ENCODE peak calls at places on chromosomes 4 and X, in seven cellular contexts. P is AG04450, G is neural crest cell, C is AG09309, X is endothelial cell, M is lower lobe of right lung, Z is IMR-90. S is an unnamed sample.

GRCh38 chrX:110806145-110806544 is 10.5 kb upstream of the CHRDL1 start:
- DNase-seq in P (no peak), G (no peak), C (peak), X (no peak), M (no peak), Z (peak), S (no peak)

GRCh38 chr4:67700874-67701850 is at the start of gene UBA6:
- DNase-seq in P (peak), G (peak), C (peak), X (peak), M (peak), Z (peak), S (peak)

GRCh38 chr4:7418131-7418943 is 16.4 kb downstream of the PSAPL1 start:
- DNase-seq in P (no peak), G (no peak), C (no peak), X (no peak), M (no peak), Z (no peak), S (peak)

GRCh38 chr4:127975121-127975770 is 10.0 kb downstream of the ABHD18 start:
- DNase-seq in P (no peak), G (no peak), C (no peak), X (no peak), M (no peak), Z (peak), S (no peak)

GRCh38 chr4:2049811-2050210 is 9.3 kb upstream of the NAT8L start:
- DNase-seq in P (no peak), G (no peak), C (no peak), X (no peak), M (no peak), Z (no peak), S (no peak)

GRCh38 chrX:52363247-52363883 is 5.5 kb upstream of the XAGE2 start:
- DNase-seq in P (no peak), G (no peak), C (no peak), X (peak), M (no peak), Z (peak), S (peak)

GRCh38 chr4:54937501-54937900 is 187.9 kb downstream of the KDR start:
- DNase-seq in P (no peak), G (no peak), C (no peak), X (no peak), M (no peak), Z (no peak), S (no peak)

GRCh38 chr4:4990329-4990728 is 28.9 kb downstream of the CYTL1 start:
- DNase-seq in P (no peak), G (no peak), C (no peak), X (no peak), M (no peak), Z (no peak), S (no peak)

GRCh38 chr4:75892508-75892907 is 9.7 kb downstream of the PPEF2 start:
- DNase-seq in P (no peak), G (no peak), C (no peak), X (peak), M (no peak), Z (no peak), S (no peak)

GRCh38 chr4:7723625-7724024 is 216.0 kb downstream of the AFAP1 start:
- DNase-seq in P (no peak), G (no peak), C (no peak), X (no peak), M (no peak), Z (no peak), S (no peak)

GRCh38 chr4:120630432-120630831 is 292.1 kb downstream of the PRDM5 start:
- DNase-seq in P (no peak), G (no peak), C (no peak), X (no peak), M (no peak), Z (no peak), S (no peak)

GRCh38 chrX:155263854-155264628 is at the start of gene RAB39B:
- DNase-seq in P (peak), G (peak), C (peak), X (peak), M (peak), Z (peak), S (peak)
- TF ChIP-seq CTCF in P (no peak), G (no peak), C (no peak), X (no peak), M (peak), Z (no peak), S (no peak)

GRCh38 chrX:19769467-19769866 is 117.9 kb downstream of the SH3KBP1 start:
- DNase-seq in P (no peak), G (no peak), C (no peak), X (no peak), M (no peak), Z (no peak), S (no peak)

GRCh38 chrX:19775830-19776498 is 111.4 kb downstream of the SH3KBP1 start:
- DNase-seq in P (no peak), G (no peak), C (no peak), X (no peak), M (no peak), Z (no peak), S (no peak)

GRCh38 chrX:19774905-19775304 is 112.5 kb downstream of the SH3KBP1 start:
- DNase-seq in P (no peak), G (no peak), C (no peak), X (no peak), M (no peak), Z (no peak), S (no peak)

GRCh38 chrX:19772306-19772705 is 115.1 kb downstream of the SH3KBP1 start:
- DNase-seq in P (no peak), G (no peak), C (no peak), X (no peak), M (no peak), Z (peak), S (no peak)

DNA sequence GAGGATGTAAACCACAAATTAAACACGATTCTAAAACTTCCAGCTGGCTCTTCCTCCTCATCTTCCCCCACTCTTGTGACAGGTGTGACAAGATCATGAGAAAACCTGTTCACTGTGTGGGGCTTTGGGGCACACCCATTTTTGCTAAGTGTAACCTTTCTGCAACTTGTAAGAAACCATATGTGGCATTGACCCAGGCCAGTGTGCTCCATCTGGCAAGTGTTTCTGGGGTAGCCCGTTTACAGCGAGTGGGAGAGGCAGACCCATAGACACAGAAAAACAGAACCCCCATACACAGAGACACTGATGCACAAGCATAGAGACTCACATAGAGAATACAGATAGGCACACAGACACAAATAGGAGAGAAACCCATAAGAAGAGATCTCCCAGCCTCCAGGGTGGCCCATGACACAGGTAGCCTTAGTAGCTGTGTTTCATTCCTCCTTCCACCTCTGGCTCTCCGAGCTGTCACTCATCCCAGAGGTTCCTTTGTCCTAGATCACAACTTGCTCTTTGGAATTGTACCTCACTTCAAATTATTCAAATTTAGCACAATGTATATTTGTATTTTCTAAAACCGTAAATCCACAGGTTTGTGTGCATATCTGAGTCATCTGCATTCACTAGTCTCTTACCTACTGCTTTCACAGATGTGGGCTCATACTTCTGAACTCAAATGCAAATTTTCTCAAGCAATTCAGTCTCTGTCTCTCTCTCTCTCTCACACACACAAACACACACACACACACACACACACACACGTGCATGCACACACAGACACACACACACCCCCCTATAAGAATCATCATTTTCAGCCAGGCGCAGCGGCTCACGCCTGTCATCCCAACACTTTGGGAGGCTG is 114.4 kb downstream of the SH3KBP1 start:
- DNase-seq in P (no peak), G (no peak), C (no peak), X (no peak), M (no peak), Z (no peak), S (no peak)
- TF ChIP-seq CTCF in P (no peak), G (no peak), C (no peak), X (no peak), M (no peak), Z (no peak), S (no peak)

GRCh38 chr4:43471950-43472349 is 579.4 kb downstream of the GRXCR1 start:
- DNase-seq in P (no peak), G (no peak), C (no peak), X (no peak), M (no peak), Z (no peak), S (no peak)
- TF ChIP-seq CTCF in P (no peak), G (no peak), C (no peak), X (no peak), M (no peak), Z (peak), S (no peak)

DNA sequence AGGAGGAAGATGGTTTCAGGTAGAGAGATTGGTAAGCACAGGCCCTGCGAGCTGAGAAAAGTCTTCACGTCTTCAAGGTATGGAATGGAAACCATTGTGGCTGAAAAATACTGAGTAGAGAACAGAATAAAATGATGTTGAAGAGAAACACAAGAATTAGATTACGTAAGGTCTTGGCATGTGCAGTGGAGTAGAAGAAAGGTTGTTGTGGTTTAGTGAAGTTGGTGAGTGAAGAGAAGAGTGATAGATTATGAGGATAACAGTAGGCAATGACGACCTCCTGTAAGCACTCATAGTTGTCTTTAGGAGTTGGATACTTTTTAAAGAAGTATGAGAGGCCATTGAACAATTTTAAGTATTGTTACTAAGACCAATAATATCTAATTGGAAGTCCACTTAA is 642.6 kb downstream of the PCDH7 start:
- DNase-seq in P (no peak), G (no peak), C (no peak), X (no peak), M (no peak), Z (no peak), S (no peak)
- TF ChIP-seq CTCF in P (no peak), G (no peak), C (no peak), X (no peak), M (no peak), Z (no peak), S (no peak)

S was measured in transverse colon.